ENCODE peak calls at places on chromosomes 3 and 15, in five cellular contexts. N is trophoblast cell, K is IMR-90, I is H1, C is mesenchymal stem cell. T is an unnamed sample.

GRCh38 chr15:22851513-22851912 is 13.0 kb downstream of the NIPA2 start:
- DNase-seq in N (no peak), K (no peak), I (no peak), C (no peak), T (no peak)

GRCh38 chr15:58453931-58454793 is 22.4 kb downstream of the LIPC start:
- DNase-seq in N (no peak), K (no peak), I (no peak), C (no peak), T (no peak)

GRCh38 chr3:38136272-38136806 is 588 bp downstream of the ACAA1 start:
- DNase-seq in N (no peak), K (peak), I (no peak), C (peak), T (peak)

GRCh38 chr15:62135532-62136134 is 29.5 kb downstream of the C2CD4B start:
- DNase-seq in N (no peak), K (peak), I (no peak), C (no peak), T (no peak)

GRCh38 chr15:96849501-96849900 is 519.0 kb downstream of the NR2F2 start:
- DNase-seq in N (no peak), K (peak), I (no peak), C (peak), T (no peak)

GRCh38 chr3:187852842-187853727 is 107.8 kb upstream of the BCL6 start:
- DNase-seq in N (no peak), K (peak), I (no peak), C (peak), T (no peak)

GRCh38 chr3:39150803-39151631 is 2.4 kb downstream of the CSRNP1 start:
- DNase-seq in N (peak), K (peak), I (no peak), C (peak), T (peak)

GRCh38 chr3:2090512-2090911 is 8.2 kb upstream of the CNTN4 start:
- DNase-seq in N (no peak), K (no peak), I (no peak), C (peak), T (no peak)

GRCh38 chr15:83108266-83109219 is 1.1 kb downstream of the TM6SF1 start:
- DNase-seq in N (peak), K (peak), I (no peak), C (peak), T (no peak)

GRCh38 chr15:93811305-93811704 is 420.1 kb upstream of the MCTP2 start:
- DNase-seq in N (no peak), K (no peak), I (no peak), C (no peak), T (no peak)

GRCh38 chr3:117302448-117302847 is 592.9 kb downstream of the TUSC7 start:
- DNase-seq in N (no peak), K (peak), I (no peak), C (no peak), T (no peak)

GRCh38 chr3:187551419-187551818 is 118.8 kb downstream of the SST start:
- DNase-seq in N (no peak), K (peak), I (no peak), C (peak), T (no peak)

GRCh38 chr3:45628746-45629145 is 34.2 kb downstream of the LIMD1 start:
- DNase-seq in N (no peak), K (peak), I (no peak), C (peak), T (no peak)

GRCh38 chr3:41900265-41900664 is 61.6 kb downstream of the ULK4 start:
- DNase-seq in N (no peak), K (peak), I (no peak), C (peak), T (peak)

GRCh38 chr3:153855772-153856171 is 265.4 kb upstream of the ARHGEF26 start:
- DNase-seq in N (no peak), K (no peak), I (no peak), C (no peak), T (no peak)

GRCh38 chr3:88957751-88958452 is 149.5 kb upstream of the EPHA3 start:
- DNase-seq in N (no peak), K (peak), I (no peak), C (peak), T (no peak)

GRCh38 chr3:138921316-138922292 is 25.3 kb downstream of the FOXL2 start:
- DNase-seq in N (peak), K (peak), I (no peak), C (peak), T (no peak)

GRCh38 chr15:37106490-37107001 is 6.2 kb upstream of the MEIS2 start:
- DNase-seq in N (no peak), K (peak), I (no peak), C (peak), T (peak)

GRCh38 chr3:115401298-115401697 is 222.0 kb upstream of the GAP43 start:
- DNase-seq in N (peak), K (peak), I (no peak), C (peak), T (no peak)

GRCh38 chr3:106728315-106728821 is 648.9 kb upstream of the CCDC54 start:
- DNase-seq in N (peak), K (peak), I (no peak), C (peak), T (no peak)

GRCh38 chr3:159919873-159920272 is 68.8 kb upstream of the IL12A start:
- DNase-seq in N (no peak), K (peak), I (no peak), C (peak), T (no peak)

GRCh38 chr15:88621789-88622604 is 857 bp downstream of the AEN start:
- DNase-seq in N (no peak), K (peak), I (no peak), C (peak), T (no peak)

GRCh38 chr3:184896336-184896735 is 84.4 kb downstream of the VPS8 start:
- DNase-seq in N (no peak), K (no peak), I (no peak), C (no peak), T (no peak)

GRCh38 chr15:76339302-76340197 is 3.0 kb downstream of the ISL2 start:
- DNase-seq in N (no peak), K (no peak), I (no peak), C (peak), T (peak)

GRCh38 chr3:115363071-115363470 is 216.0 kb upstream of the ZBTB20 start:
- DNase-seq in N (no peak), K (peak), I (no peak), C (peak), T (no peak)

GRCh38 chr3:115418583-115418982 is 204.7 kb upstream of the GAP43 start:
- DNase-seq in N (no peak), K (no peak), I (no peak), C (no peak), T (no peak)

GRCh38 chr3:51508255-51508654 is 8.4 kb upstream of the DCAF1 start:
- DNase-seq in N (no peak), K (no peak), I (no peak), C (no peak), T (no peak)

GRCh38 chr3:23880703-23881339 is 36.0 kb downstream of the NKIRAS1 start:
- DNase-seq in N (no peak), K (peak), I (no peak), C (peak), T (no peak)

GRCh38 chr3:190911382-190911781 is 48.9 kb upstream of the GMNC start:
- DNase-seq in N (no peak), K (no peak), I (no peak), C (no peak), T (peak)

GRCh38 chr15:80455668-80456442 is 51.7 kb downstream of the ARNT2 start:
- DNase-seq in N (peak), K (peak), I (no peak), C (peak), T (peak)

GRCh38 chr15:51144021-51144532 is 49.4 kb upstream of the TNFAIP8L3 start:
- DNase-seq in N (no peak), K (peak), I (no peak), C (peak), T (no peak)

GRCh38 chr3:181488536-181488935 is 223.2 kb upstream of the SOX2 start:
- DNase-seq in N (no peak), K (no peak), I (no peak), C (no peak), T (no peak)

GRCh38 chr3:131083190-131083863 is 56.6 kb downstream of the NEK11 start:
- DNase-seq in N (no peak), K (no peak), I (no peak), C (no peak), T (no peak)

GRCh38 chr15:63048115-63048985 is 5.8 kb downstream of the TPM1 start:
- DNase-seq in N (peak), K (peak), I (peak), C (peak), T (peak)

GRCh38 chr3:39096775-39097174 is 10.7 kb downstream of the GORASP1 start:
- DNase-seq in N (no peak), K (peak), I (no peak), C (peak), T (no peak)

GRCh38 chr15:26867199-26868007 is 541 bp downstream of the GABRA5 start:
- DNase-seq in N (no peak), K (no peak), I (no peak), C (no peak), T (peak)

GRCh38 chr3:102676424-102676823 is 241.6 kb downstream of the ZPLD1 start:
- DNase-seq in N (no peak), K (no peak), I (no peak), C (no peak), T (no peak)

GRCh38 chr3:102668247-102668646 is 233.4 kb downstream of the ZPLD1 start:
- DNase-seq in N (no peak), K (no peak), I (no peak), C (no peak), T (no peak)

GRCh38 chr3:102674284-102674683 is 239.5 kb downstream of the ZPLD1 start:
- DNase-seq in N (no peak), K (no peak), I (no peak), C (no peak), T (no peak)

GRCh38 chr3:102671005-102671404 is 236.2 kb downstream of the ZPLD1 start:
- DNase-seq in N (no peak), K (no peak), I (no peak), C (no peak), T (no peak)

GRCh38 chr3:102673271-102674115 is 238.7 kb downstream of the ZPLD1 start:
- DNase-seq in N (peak), K (peak), I (peak), C (peak), T (peak)
- H3K4me3 ChIP-seq in N (no peak), K (no peak), I (no peak), C (no peak), T (no peak)

GRCh38 chr3:71512000-71512399 is 71.5 kb downstream of the FOXP1 start:
- DNase-seq in N (no peak), K (no peak), I (no peak), C (no peak), T (no peak)

GRCh38 chr3:71511446-71511845 is 72.1 kb downstream of the FOXP1 start:
- DNase-seq in N (no peak), K (no peak), I (no peak), C (no peak), T (no peak)

GRCh38 chr3:71513495-71513894 is 70.0 kb downstream of the FOXP1 start:
- DNase-seq in N (peak), K (no peak), I (no peak), C (no peak), T (no peak)

GRCh38 chr3:71513081-71513480 is 70.4 kb downstream of the FOXP1 start:
- DNase-seq in N (no peak), K (no peak), I (no peak), C (no peak), T (no peak)

DNA sequence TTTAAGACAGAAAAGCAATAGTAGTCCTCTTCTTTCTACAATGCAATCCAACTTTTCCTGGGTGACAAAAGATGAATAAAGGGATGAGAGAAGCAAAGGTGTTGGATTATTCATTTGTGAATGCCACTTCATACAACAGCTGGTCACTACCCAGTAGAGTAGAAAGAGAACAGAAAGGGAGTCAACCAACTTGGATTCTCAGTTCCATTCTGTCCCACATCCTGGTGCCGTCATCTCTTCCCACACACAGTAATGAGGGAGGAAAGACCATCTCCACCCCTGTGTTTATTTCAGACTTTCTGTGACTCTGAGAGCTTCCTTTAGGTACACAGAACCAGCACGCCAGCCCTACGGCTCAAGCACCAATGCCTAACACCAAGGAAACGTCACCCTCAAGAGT is 71.0 kb downstream of the FOXP1 start:
- DNase-seq in N (no peak), K (no peak), I (no peak), C (no peak), T (no peak)
- H3K14ac ChIP-seq in N (peak), K (no peak), I (no peak), C (no peak), T (no peak)

DNA sequence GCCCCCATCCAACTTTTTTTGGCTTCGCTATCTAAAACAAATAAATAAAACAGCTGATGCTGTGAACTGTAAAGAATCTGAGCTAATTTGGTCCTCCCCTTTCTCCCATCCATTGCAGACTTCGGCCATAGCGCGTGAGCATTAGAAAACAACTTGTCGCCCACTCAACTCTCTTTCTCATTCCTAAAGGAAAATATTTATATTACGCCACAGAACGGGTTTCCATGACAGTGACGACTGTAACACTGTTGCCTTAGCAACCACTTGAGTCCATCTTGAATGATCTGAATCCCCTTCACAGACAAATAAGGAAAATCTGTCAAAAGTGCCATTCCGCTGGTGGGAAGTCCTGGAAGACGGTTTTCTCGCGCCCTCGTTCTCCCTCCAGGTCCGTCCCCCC is 50.7 kb downstream of the CRYGS start:
- DNase-seq in N (no peak), K (peak), I (no peak), C (peak), T (no peak)
- H3K4me3 ChIP-seq in N (no peak), K (no peak), I (no peak), C (no peak), T (no peak)

GRCh38 chr15:25850154-25851111 is 12.7 kb downstream of the ATP10A start:
- DNase-seq in N (peak), K (peak), I (no peak), C (peak), T (peak)
- H3K14ac ChIP-seq in N (peak), K (peak), I (no peak), C (no peak), T (no peak)

GRCh38 chr3:10993729-10994065 is 1.1 kb downstream of the SLC6A1 start:
- DNase-seq in N (no peak), K (no peak), I (no peak), C (no peak), T (no peak)
- H3K4me3 ChIP-seq in N (no peak), K (no peak), I (peak), C (peak), T (no peak)

GRCh38 chr3:14857506-14857905 is 38.7 kb downstream of the FGD5 start:
- DNase-seq in N (no peak), K (no peak), I (no peak), C (no peak), T (no peak)

GRCh38 chr3:14862303-14862660 is 43.5 kb downstream of the FGD5 start:
- DNase-seq in N (no peak), K (no peak), I (no peak), C (no peak), T (no peak)

GRCh38 chr3:14861451-14862302 is 42.9 kb downstream of the FGD5 start:
- DNase-seq in N (no peak), K (no peak), I (no peak), C (no peak), T (no peak)

GRCh38 chr3:14861031-14861430 is 42.3 kb downstream of the FGD5 start:
- DNase-seq in N (no peak), K (no peak), I (no peak), C (no peak), T (no peak)

GRCh38 chr3:14858105-14858504 is 39.3 kb downstream of the FGD5 start:
- DNase-seq in N (no peak), K (no peak), I (no peak), C (no peak), T (no peak)
- H3K14ac ChIP-seq in N (no peak), K (no peak), I (no peak), C (no peak), T (no peak)

GRCh38 chr3:64191822-64192221 is 33.4 kb downstream of the PRICKLE2 start:
- DNase-seq in N (no peak), K (no peak), I (no peak), C (no peak), T (no peak)
- H3K4me3 ChIP-seq in N (no peak), K (no peak), I (no peak), C (no peak), T (no peak)

DNA sequence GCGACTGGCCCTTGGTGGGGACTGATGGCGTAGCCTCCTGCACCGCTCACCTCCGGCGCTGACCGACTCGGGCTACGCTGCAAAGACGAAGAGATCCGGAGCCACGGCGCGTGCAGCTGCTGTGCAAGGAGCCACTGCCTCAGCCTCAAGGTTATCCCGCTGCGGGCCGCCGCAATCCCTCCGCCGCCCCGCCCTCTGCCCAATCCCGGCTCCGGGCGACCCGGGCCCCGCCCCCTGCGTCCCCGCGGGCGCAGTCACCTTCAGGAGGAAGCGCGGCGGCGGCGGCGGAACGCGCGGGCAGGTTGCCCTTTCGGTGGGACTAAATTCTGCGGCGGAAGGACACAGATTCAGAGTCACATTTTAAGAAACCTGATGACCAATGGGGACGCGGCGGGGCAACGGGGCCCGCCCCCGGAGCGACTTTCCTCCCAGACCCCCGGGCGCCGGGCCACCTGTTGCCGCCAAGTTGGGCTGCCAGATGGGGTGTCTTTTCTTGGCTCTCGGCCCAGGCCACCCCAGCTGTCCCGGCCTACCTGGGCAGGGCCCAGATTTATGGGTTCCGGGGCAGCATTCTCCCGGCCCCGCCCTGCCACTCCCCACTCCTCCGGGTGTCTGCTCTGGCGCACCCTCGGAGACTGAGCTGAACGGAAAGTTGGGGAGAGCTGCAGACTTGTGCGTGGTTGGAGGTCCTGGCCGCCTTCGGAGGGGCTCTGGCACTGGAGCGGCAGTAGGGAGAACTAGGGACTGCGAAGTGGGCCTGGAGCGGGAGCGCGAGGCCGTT is at the start of gene PKM:
- DNase-seq in N (peak), K (peak), I (peak), C (peak), T (peak)
- H3K14ac ChIP-seq in N (peak), K (peak), I (no peak), C (peak), T (peak)